ENCODE peak calls at places on chromosomes 5 and 9, in six cellular contexts. G, Y, V, S, C and T are unnamed samples.

GRCh38 chr9:127004946-127005769 is 90.6 kb downstream of the RALGPS1 start:
- DNase-seq in C (peak; percentile 42), Y (no peak), V (peak; percentile 98), G (no peak), S (no peak), T (peak; percentile 50)

GRCh38 chr5:41776435-41776834 is 93.8 kb downstream of the OXCT1 start:
- DNase-seq in S (no peak), C (no peak), Y (no peak), G (no peak), V (no peak), T (no peak)

GRCh38 chr5:23026252-23027170 is 173.4 kb upstream of the CDH12 start:
- DNase-seq in Y (no peak), G (no peak), C (no peak), S (no peak), V (no peak), T (no peak)

GRCh38 chr5:168898261-168898911 is 319.2 kb upstream of the PANK3 start:
- DNase-seq in G (no peak), S (no peak), Y (peak; percentile 12), V (no peak), C (no peak), T (no peak)

GRCh38 chr9:36976371-36977030 is 57.6 kb downstream of the PAX5 start:
- DNase-seq in S (no peak), C (no peak), V (no peak), Y (no peak), G (no peak), T (no peak)

GRCh38 chr9:92947268-92948031 is at the start of gene FGD3:
- DNase-seq in C (no peak), V (no peak), Y (no peak), G (no peak), S (no peak), T (no peak)

GRCh38 chr9:33719581-33720374 is 75.6 kb upstream of the PRSS3 start:
- DNase-seq in C (no peak), V (no peak), Y (peak; percentile 37), G (peak; percentile 16), S (no peak), T (no peak)

GRCh38 chr5:159324986-159325385 is 5.3 kb downstream of the IL12B start:
- DNase-seq in S (no peak), G (no peak), Y (no peak), C (no peak), V (no peak), T (no peak)

GRCh38 chr5:36876965-36877666 is 547 bp downstream of the NIPBL start:
- DNase-seq in G (peak; percentile 21), C (no peak), V (no peak), Y (peak; percentile 72), S (no peak), T (no peak)

GRCh38 chr9:95406114-95406513 is 88.6 kb upstream of the FANCC start:
- DNase-seq in V (no peak), Y (no peak), G (no peak), S (no peak), C (no peak), T (no peak)

GRCh38 chr5:181222630-181223040 is 446 bp upstream of the TRIM41 start:
- DNase-seq in G (no peak), C (no peak), S (no peak), V (no peak), Y (no peak), T (no peak)

GRCh38 chr5:181224390-181225234 is 1.5 kb downstream of the TRIM41 start:
- DNase-seq in C (no peak), V (no peak), S (no peak), Y (no peak), G (no peak), T (no peak)

GRCh38 chr5:181223041-181223728 is at the start of gene TRIM41:
- DNase-seq in S (peak; percentile 97), V (peak; percentile 94), Y (peak; percentile 81), C (peak; percentile 80), G (peak; percentile 96), T (no peak)

GRCh38 chr5:181221792-181222629 is 1.1 kb upstream of the TRIM41 start:
- DNase-seq in Y (peak; percentile 53), C (no peak), G (peak; percentile 94), S (peak; percentile 95), V (peak; percentile 95), T (no peak)

GRCh38 chr5:181223729-181224389 is 778 bp downstream of the TRIM41 start:
- DNase-seq in G (no peak), V (no peak), C (no peak), Y (no peak), S (no peak), T (no peak)
- TF ChIP-seq POLR2A in G (no peak), V (peak; percentile 71), C (no peak), Y (peak; percentile 10), S (no peak), T (no peak)

GRCh38 chr5:160375166-160375565 is 4.7 kb upstream of the C1QTNF2 start:
- DNase-seq in V (no peak), C (no peak), S (no peak), G (no peak), Y (no peak), T (no peak)
- TF ChIP-seq POLR2AphosphoS5 in V (no peak), C (no peak), S (no peak), G (no peak), Y (no peak), T (no peak)

GRCh38 chr5:176573564-176574296 is 24.6 kb downstream of the CDHR2 start:
- DNase-seq in G (peak; percentile 38), S (no peak), V (no peak), Y (peak; percentile 86), C (peak; percentile 86), T (peak; percentile 87)
- TF ChIP-seq TAF1 in G (no peak), S (no peak), V (no peak), Y (no peak), C (no peak), T (no peak)

DNA sequence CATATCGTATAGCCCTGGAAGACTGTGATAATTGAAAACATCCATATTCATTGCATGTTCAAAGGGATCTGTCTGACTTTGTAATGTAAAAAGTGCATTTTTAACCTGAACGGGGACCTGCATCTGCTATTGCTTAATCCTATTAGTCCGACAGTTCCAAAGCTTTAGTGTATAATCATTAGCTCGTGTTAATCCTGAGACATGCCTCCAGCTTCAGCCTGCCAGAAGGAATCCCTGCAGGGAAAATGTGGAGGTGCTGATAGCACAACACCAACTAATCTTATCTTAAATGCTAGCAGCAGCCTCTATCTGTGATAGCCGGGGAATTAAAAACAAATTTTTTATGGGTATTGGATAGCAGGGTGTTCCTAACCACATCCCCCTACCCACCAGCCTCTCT is 495.2 kb downstream of the TLE4 start:
- DNase-seq in V (no peak), Y (no peak), S (no peak), C (no peak), G (no peak), T (no peak)
- TF ChIP-seq POLR2A in V (no peak), Y (no peak), S (no peak), C (no peak), G (no peak), T (no peak)